ENCODE peak calls at places on chromosomes 2 and 18, in four cellular contexts. One of them, this sample, is unnamed.

GRCh38 chr2:197148401-197148800 is 162.2 kb downstream of the ANKRD44 start:
- DNase-seq in stimulated activated naive CD8-positive, alpha-beta T cell treated with anti-CD3 and anti-CD28 coated beads, Interleukin-15, Interleukin-2, amounts not matched to agents 100 U/mL and 50 U/mL, for 24 hours: no peak
- DNase-seq in left cardiac atrium: no peak
- DNase-seq in activated naive CD8-positive, alpha-beta T cell treated with anti-CD3 and anti-CD28 coated beads for 36 hours: no peak
- DNase-seq in this sample: no peak

GRCh38 chr2:74221604-74222299 is 23.3 kb downstream of the MTHFD2 start:
- DNase-seq in stimulated activated naive CD8-positive, alpha-beta T cell treated with anti-CD3 and anti-CD28 coated beads, Interleukin-15, Interleukin-2, amounts not matched to agents 100 U/mL and 50 U/mL, for 24 hours: no peak
- DNase-seq in left cardiac atrium: no peak
- DNase-seq in activated naive CD8-positive, alpha-beta T cell treated with anti-CD3 and anti-CD28 coated beads for 36 hours: no peak
- DNase-seq in this sample: no peak

GRCh38 chr2:97950329-97951154 is 45.2 kb downstream of the TMEM131 start:
- DNase-seq in stimulated activated naive CD8-positive, alpha-beta T cell treated with anti-CD3 and anti-CD28 coated beads, Interleukin-15, Interleukin-2, amounts not matched to agents 100 U/mL and 50 U/mL, for 24 hours: no peak
- DNase-seq in left cardiac atrium: no peak
- DNase-seq in activated naive CD8-positive, alpha-beta T cell treated with anti-CD3 and anti-CD28 coated beads for 36 hours: no peak
- DNase-seq in this sample: no peak

GRCh38 chr18:56267334-56267733 is 371.1 kb downstream of the TXNL1 start:
- DNase-seq in stimulated activated naive CD8-positive, alpha-beta T cell treated with anti-CD3 and anti-CD28 coated beads, Interleukin-15, Interleukin-2, amounts not matched to agents 100 U/mL and 50 U/mL, for 24 hours: no peak
- DNase-seq in left cardiac atrium: no peak
- DNase-seq in activated naive CD8-positive, alpha-beta T cell treated with anti-CD3 and anti-CD28 coated beads for 36 hours: no peak
- DNase-seq in this sample: peak

GRCh38 chr18:55302337-55302833 is 285.6 kb downstream of the TCF4 start:
- DNase-seq in stimulated activated naive CD8-positive, alpha-beta T cell treated with anti-CD3 and anti-CD28 coated beads, Interleukin-15, Interleukin-2, amounts not matched to agents 100 U/mL and 50 U/mL, for 24 hours: no peak
- DNase-seq in left cardiac atrium: no peak
- DNase-seq in activated naive CD8-positive, alpha-beta T cell treated with anti-CD3 and anti-CD28 coated beads for 36 hours: no peak
- DNase-seq in this sample: peak

GRCh38 chr2:235170536-235171510 is 219.0 kb downstream of the SH3BP4 start:
- DNase-seq in stimulated activated naive CD8-positive, alpha-beta T cell treated with anti-CD3 and anti-CD28 coated beads, Interleukin-15, Interleukin-2, amounts not matched to agents 100 U/mL and 50 U/mL, for 24 hours: no peak
- DNase-seq in left cardiac atrium: peak
- DNase-seq in activated naive CD8-positive, alpha-beta T cell treated with anti-CD3 and anti-CD28 coated beads for 36 hours: no peak
- DNase-seq in this sample: no peak

GRCh38 chr18:79684283-79684631 is 4.7 kb downstream of the CTDP1 start:
- DNase-seq in stimulated activated naive CD8-positive, alpha-beta T cell treated with anti-CD3 and anti-CD28 coated beads, Interleukin-15, Interleukin-2, amounts not matched to agents 100 U/mL and 50 U/mL, for 24 hours: peak
- DNase-seq in left cardiac atrium: no peak
- DNase-seq in activated naive CD8-positive, alpha-beta T cell treated with anti-CD3 and anti-CD28 coated beads for 36 hours: no peak
- DNase-seq in this sample: peak

GRCh38 chr2:102632380-102633175 is 13.2 kb downstream of the SLC9A2 start:
- DNase-seq in stimulated activated naive CD8-positive, alpha-beta T cell treated with anti-CD3 and anti-CD28 coated beads, Interleukin-15, Interleukin-2, amounts not matched to agents 100 U/mL and 50 U/mL, for 24 hours: no peak
- DNase-seq in left cardiac atrium: no peak
- DNase-seq in activated naive CD8-positive, alpha-beta T cell treated with anti-CD3 and anti-CD28 coated beads for 36 hours: no peak
- DNase-seq in this sample: no peak

GRCh38 chr18:7946724-7947377 is 379.7 kb downstream of the PTPRM start:
- DNase-seq in stimulated activated naive CD8-positive, alpha-beta T cell treated with anti-CD3 and anti-CD28 coated beads, Interleukin-15, Interleukin-2, amounts not matched to agents 100 U/mL and 50 U/mL, for 24 hours: no peak
- DNase-seq in left cardiac atrium: peak
- DNase-seq in activated naive CD8-positive, alpha-beta T cell treated with anti-CD3 and anti-CD28 coated beads for 36 hours: no peak
- DNase-seq in this sample: peak

GRCh38 chr2:67872481-67872880 is 190.3 kb downstream of the C1D start:
- DNase-seq in stimulated activated naive CD8-positive, alpha-beta T cell treated with anti-CD3 and anti-CD28 coated beads, Interleukin-15, Interleukin-2, amounts not matched to agents 100 U/mL and 50 U/mL, for 24 hours: no peak
- DNase-seq in left cardiac atrium: no peak
- DNase-seq in activated naive CD8-positive, alpha-beta T cell treated with anti-CD3 and anti-CD28 coated beads for 36 hours: no peak
- DNase-seq in this sample: no peak

GRCh38 chr2:45833968-45834344 is 182.5 kb downstream of the PRKCE start:
- DNase-seq in stimulated activated naive CD8-positive, alpha-beta T cell treated with anti-CD3 and anti-CD28 coated beads, Interleukin-15, Interleukin-2, amounts not matched to agents 100 U/mL and 50 U/mL, for 24 hours: no peak
- DNase-seq in left cardiac atrium: no peak
- DNase-seq in activated naive CD8-positive, alpha-beta T cell treated with anti-CD3 and anti-CD28 coated beads for 36 hours: no peak
- DNase-seq in this sample: no peak

GRCh38 chr18:9549405-9549804 is 65.0 kb downstream of the PPP4R1 start:
- DNase-seq in stimulated activated naive CD8-positive, alpha-beta T cell treated with anti-CD3 and anti-CD28 coated beads, Interleukin-15, Interleukin-2, amounts not matched to agents 100 U/mL and 50 U/mL, for 24 hours: no peak
- DNase-seq in left cardiac atrium: no peak
- DNase-seq in activated naive CD8-positive, alpha-beta T cell treated with anti-CD3 and anti-CD28 coated beads for 36 hours: no peak
- DNase-seq in this sample: no peak

GRCh38 chr2:8413589-8414135 is 268.2 kb upstream of the ID2 start:
- DNase-seq in stimulated activated naive CD8-positive, alpha-beta T cell treated with anti-CD3 and anti-CD28 coated beads, Interleukin-15, Interleukin-2, amounts not matched to agents 100 U/mL and 50 U/mL, for 24 hours: no peak
- DNase-seq in left cardiac atrium: no peak
- DNase-seq in activated naive CD8-positive, alpha-beta T cell treated with anti-CD3 and anti-CD28 coated beads for 36 hours: no peak
- DNase-seq in this sample: no peak

GRCh38 chr2:72415256-72415655 is 267.6 kb upstream of the CYP26B1 start:
- DNase-seq in stimulated activated naive CD8-positive, alpha-beta T cell treated with anti-CD3 and anti-CD28 coated beads, Interleukin-15, Interleukin-2, amounts not matched to agents 100 U/mL and 50 U/mL, for 24 hours: no peak
- DNase-seq in left cardiac atrium: no peak
- DNase-seq in activated naive CD8-positive, alpha-beta T cell treated with anti-CD3 and anti-CD28 coated beads for 36 hours: no peak
- DNase-seq in this sample: no peak